ENCODE peak calls at places on chromosomes 5 and 9, in nine cellular contexts. W is endodermal cell; T is CD4-positive, CD25-positive, alpha-beta regulatory T cell; H is AG04450; Y is IMR-90; L is heart left ventricle; X is mammary epithelial cell; N is fibroblast of lung; F is transverse colon. P is an unnamed sample.

GRCh38 chr5:93163010-93163663 is 417.9 kb downstream of the NR2F1-AS1 start:
- DNase-seq in W (no peak), T (no peak), H (peak), Y (peak), L (no peak), X (peak), N (peak), F (no peak), P (peak)

GRCh38 chr9:70015099-70015498 is 28.5 kb upstream of the MAMDC2 start:
- DNase-seq in W (no peak), T (no peak), H (no peak), Y (no peak), L (no peak), X (no peak), N (no peak), F (no peak), P (no peak)

GRCh38 chr5:170357853-170358497 is 31.2 kb downstream of the KCNMB1 start:
- DNase-seq in W (no peak), T (no peak), H (no peak), Y (no peak), L (peak), X (no peak), N (no peak), F (peak), P (no peak)

GRCh38 chr5:159059722-159060121 is 40.0 kb downstream of the EBF1 start:
- DNase-seq in W (no peak), T (no peak), H (no peak), Y (no peak), L (no peak), X (no peak), N (no peak), F (no peak), P (no peak)

GRCh38 chr5:15009420-15009819 is 137.8 kb upstream of the ANKH start:
- DNase-seq in W (no peak), T (no peak), H (no peak), Y (peak), L (no peak), X (peak), N (peak), F (no peak), P (peak)

GRCh38 chr5:109859537-109859936 is 169.8 kb downstream of the MAN2A1 start:
- DNase-seq in W (no peak), T (no peak), H (no peak), Y (peak), L (no peak), X (no peak), N (no peak), F (no peak), P (no peak)

GRCh38 chr9:15135167-15135792 is 171.7 kb downstream of the TTC39B start:
- DNase-seq in W (peak), T (peak), H (peak), Y (peak), L (peak), X (peak), N (peak), F (peak), P (no peak)

GRCh38 chr5:110045153-110045552 is 355.4 kb downstream of the MAN2A1 start:
- DNase-seq in W (no peak), T (no peak), H (no peak), Y (no peak), L (no peak), X (peak), N (peak), F (no peak), P (no peak)

GRCh38 chr9:98315551-98316060 is 60.2 kb upstream of the TBC1D2 start:
- DNase-seq in W (peak), T (peak), H (peak), Y (peak), L (peak), X (peak), N (peak), F (peak), P (no peak)

GRCh38 chr5:104312481-104312880 is 749.9 kb upstream of the NUDT12 start:
- DNase-seq in W (no peak), T (no peak), H (no peak), Y (no peak), L (no peak), X (no peak), N (no peak), F (no peak), P (no peak)

GRCh38 chr5:123696948-123697347 is 185.0 kb downstream of the CSNK1G3 start:
- DNase-seq in W (no peak), T (no peak), H (no peak), Y (peak), L (peak), X (peak), N (peak), F (peak), P (no peak)

DNA sequence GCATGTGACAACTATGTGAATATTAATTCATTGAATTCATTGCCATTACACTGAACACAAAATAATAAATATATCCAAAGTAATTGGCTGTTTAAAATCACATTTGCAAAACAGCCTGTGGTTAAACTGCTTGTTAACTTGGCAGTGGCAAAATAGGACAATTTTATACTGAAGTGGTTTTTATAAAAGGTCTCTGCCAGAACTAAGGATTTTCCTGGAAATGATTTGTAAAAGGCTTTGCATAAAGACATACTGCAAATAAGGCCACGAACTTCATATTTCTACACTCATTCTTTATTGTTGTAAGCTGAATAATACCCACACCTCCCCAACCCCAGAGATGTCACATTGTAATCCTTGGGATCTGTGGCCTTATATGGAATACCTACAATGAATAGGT is 370.3 kb upstream of the RGMB start:
- DNase-seq in W (no peak), T (no peak), H (no peak), Y (no peak), L (no peak), X (no peak), N (no peak), F (no peak), P (no peak)
- H3K27ac ChIP-seq in W (no peak), T (no peak), H (no peak), Y (no peak), L (no peak), X (no peak), N (no peak), F (no peak), P (no peak)

GRCh38 chr5:4511996-4512656 is 628.0 kb upstream of the ADAMTS16 start:
- DNase-seq in W (peak), T (no peak), H (no peak), Y (no peak), L (peak), X (peak), N (no peak), F (no peak), P (no peak)
- H3K27ac ChIP-seq in W (no peak), T (no peak), H (no peak), Y (no peak), L (no peak), X (peak), N (no peak), F (no peak), P (no peak)

GRCh38 chr9:25678147-25678666 is at the start of gene TUSC1:
- DNase-seq in W (peak), T (no peak), H (no peak), Y (peak), L (peak), X (peak), N (peak), F (peak), P (peak)

GRCh38 chr9:25681270-25681669 is 3.0 kb upstream of the TUSC1 start:
- DNase-seq in W (no peak), T (no peak), H (no peak), Y (peak), L (no peak), X (peak), N (peak), F (no peak), P (no peak)

GRCh38 chr9:25678846-25679360 is 659 bp upstream of the TUSC1 start:
- DNase-seq in W (no peak), T (no peak), H (no peak), Y (peak), L (no peak), X (peak), N (no peak), F (no peak), P (no peak)

GRCh38 chr9:25677301-25678146 is 720 bp downstream of the TUSC1 start:
- DNase-seq in W (peak), T (no peak), H (no peak), Y (peak), L (peak), X (peak), N (peak), F (peak), P (no peak)
- H3K27ac ChIP-seq in W (peak), T (no peak), H (peak), Y (peak), L (peak), X (peak), N (peak), F (peak), P (peak)

GRCh38 chr5:32848120-32848519 is 137.0 kb downstream of the NPR3 start:
- DNase-seq in W (no peak), T (no peak), H (no peak), Y (no peak), L (no peak), X (no peak), N (no peak), F (no peak), P (no peak)

GRCh38 chr5:32845171-32845570 is 134.1 kb downstream of the NPR3 start:
- DNase-seq in W (no peak), T (no peak), H (no peak), Y (no peak), L (no peak), X (no peak), N (no peak), F (no peak), P (no peak)

GRCh38 chr5:32843532-32843895 is 132.4 kb downstream of the NPR3 start:
- DNase-seq in W (no peak), T (no peak), H (no peak), Y (no peak), L (no peak), X (no peak), N (no peak), F (no peak), P (no peak)

GRCh38 chr5:32840606-32841005 is 129.5 kb downstream of the NPR3 start:
- DNase-seq in W (no peak), T (no peak), H (no peak), Y (no peak), L (no peak), X (no peak), N (peak), F (no peak), P (no peak)

GRCh38 chr5:32842798-32843531 is 131.8 kb downstream of the NPR3 start:
- DNase-seq in W (no peak), T (no peak), H (no peak), Y (no peak), L (no peak), X (peak), N (no peak), F (peak), P (peak)
- H3K27ac ChIP-seq in W (no peak), T (no peak), H (no peak), Y (no peak), L (no peak), X (no peak), N (no peak), F (no peak), P (peak)

DNA sequence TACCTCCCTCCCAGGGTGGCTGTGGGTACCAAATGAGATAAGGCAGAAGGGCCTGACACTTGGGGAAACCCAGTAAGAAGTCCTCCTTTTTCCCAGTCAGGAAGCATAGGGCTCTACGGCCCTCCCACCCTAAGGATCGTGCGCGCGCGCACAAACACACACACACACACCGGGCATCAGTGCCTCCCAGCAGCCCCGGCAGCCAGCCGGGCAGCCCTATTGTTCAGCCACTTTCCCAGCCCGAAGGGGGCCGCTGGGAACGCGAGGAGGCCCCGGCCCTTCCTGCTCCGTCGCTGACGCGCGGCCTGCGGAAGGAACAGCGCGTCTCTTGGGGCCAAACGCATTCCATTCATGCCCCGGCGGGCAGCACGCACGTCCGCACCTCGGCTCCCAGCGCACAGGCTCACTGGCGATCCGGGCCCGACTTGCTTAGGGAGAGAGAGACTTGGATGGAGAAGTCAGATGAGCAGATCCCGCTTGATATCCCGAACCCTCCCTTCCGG is 22.6 kb downstream of the DUSP1 start:
- DNase-seq in W (peak), T (no peak), H (no peak), Y (no peak), L (peak), X (no peak), N (peak), F (no peak), P (no peak)
- H3K27ac ChIP-seq in W (no peak), T (no peak), H (no peak), Y (no peak), L (peak), X (no peak), N (peak), F (peak), P (no peak)

GRCh38 chr5:111892949-111893348 is 136.0 kb upstream of the NREP start:
- DNase-seq in W (no peak), T (no peak), H (no peak), Y (peak), L (no peak), X (no peak), N (peak), F (no peak), P (no peak)
- H3K27ac ChIP-seq in W (no peak), T (no peak), H (no peak), Y (no peak), L (no peak), X (no peak), N (no peak), F (no peak), P (no peak)

DNA sequence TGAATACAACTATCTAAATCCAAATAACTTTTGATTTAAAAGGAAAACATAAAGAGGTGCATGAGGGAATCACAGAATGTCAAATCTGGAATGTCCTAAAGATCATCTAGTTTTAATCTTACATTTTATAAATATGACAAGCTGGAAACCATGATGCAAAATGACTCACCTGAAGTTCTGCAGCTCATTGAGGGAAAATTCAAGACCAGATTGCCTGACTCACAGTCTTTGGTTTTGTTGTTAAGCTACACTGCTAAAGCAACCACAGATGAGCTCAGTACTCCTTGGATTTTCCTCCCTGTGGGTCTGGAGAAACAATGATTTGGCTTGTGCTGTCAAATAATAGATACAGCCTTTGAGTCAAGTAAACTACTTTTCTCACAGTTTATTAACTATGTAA is 19.1 kb upstream of the EDIL3 start:
- DNase-seq in W (no peak), T (no peak), H (peak), Y (peak), L (no peak), X (peak), N (peak), F (no peak), P (peak)
- H3K27ac ChIP-seq in W (no peak), T (no peak), H (no peak), Y (no peak), L (no peak), X (peak), N (no peak), F (no peak), P (no peak)

P was measured in epithelial cell of prostate.